ENCODE peak calls at places on chromosomes 11 and 22, in seven cellular contexts. One of them, this sample, is unnamed.

GRCh38 chr11:123544631-123545375 is 109.6 kb downstream of the SCN3B start:
- DNase-seq in AML-193: no peak
- DNase-seq in hippocampal formation: peak; percentile 64
- DNase-seq in activated CD4-positive, CD25-positive, alpha-beta regulatory T cell: no peak
- DNase-seq in stimulated activated CD8-positive, alpha-beta memory T cell treated with anti-CD3 and anti-CD28 coated beads, Interleukin-12 subunit alpha, Interleukin-12 subunit beta, amount 100 ng/mL, for 1 hour: no peak
- DNase-seq in lung microvascular endothelial cell: no peak
- DNase-seq in NCI-H1092: peak; percentile 18
- DNase-seq in this sample: no peak

GRCh38 chr11:11611381-11611780 is 10.4 kb downstream of the GALNT18 start:
- DNase-seq in lung microvascular endothelial cell: peak; percentile 32
- DNase-seq in AML-193: no peak
- DNase-seq in NCI-H1092: no peak
- DNase-seq in activated CD4-positive, CD25-positive, alpha-beta regulatory T cell: no peak
- DNase-seq in stimulated activated CD8-positive, alpha-beta memory T cell treated with anti-CD3 and anti-CD28 coated beads, Interleukin-12 subunit alpha, Interleukin-12 subunit beta, amount 100 ng/mL, for 1 hour: no peak
- DNase-seq in hippocampal formation: no peak
- DNase-seq in this sample: no peak

GRCh38 chr11:72250661-72251465 is 6.9 kb upstream of the PHOX2A start:
- DNase-seq in stimulated activated CD8-positive, alpha-beta memory T cell treated with anti-CD3 and anti-CD28 coated beads, Interleukin-12 subunit alpha, Interleukin-12 subunit beta, amount 100 ng/mL, for 1 hour: no peak
- DNase-seq in hippocampal formation: no peak
- DNase-seq in lung microvascular endothelial cell: no peak
- DNase-seq in activated CD4-positive, CD25-positive, alpha-beta regulatory T cell: no peak
- DNase-seq in NCI-H1092: no peak
- DNase-seq in AML-193: no peak
- DNase-seq in this sample: no peak

GRCh38 chr22:36086170-36086490 is 57.5 kb upstream of the RBFOX2 start:
- DNase-seq in stimulated activated CD8-positive, alpha-beta memory T cell treated with anti-CD3 and anti-CD28 coated beads, Interleukin-12 subunit alpha, Interleukin-12 subunit beta, amount 100 ng/mL, for 1 hour: no peak
- DNase-seq in AML-193: no peak
- DNase-seq in NCI-H1092: no peak
- DNase-seq in hippocampal formation: no peak
- DNase-seq in activated CD4-positive, CD25-positive, alpha-beta regulatory T cell: no peak
- DNase-seq in lung microvascular endothelial cell: no peak
- DNase-seq in this sample: no peak

GRCh38 chr11:8768625-8769333 is 86.2 kb downstream of the RPL27A start:
- DNase-seq in activated CD4-positive, CD25-positive, alpha-beta regulatory T cell: no peak
- DNase-seq in NCI-H1092: no peak
- DNase-seq in lung microvascular endothelial cell: peak; percentile 50
- DNase-seq in AML-193: no peak
- DNase-seq in stimulated activated CD8-positive, alpha-beta memory T cell treated with anti-CD3 and anti-CD28 coated beads, Interleukin-12 subunit alpha, Interleukin-12 subunit beta, amount 100 ng/mL, for 1 hour: no peak
- DNase-seq in hippocampal formation: no peak
- DNase-seq in this sample: no peak

GRCh38 chr11:100835854-100836253 is 148.8 kb downstream of the ARHGAP42 start:
- DNase-seq in NCI-H1092: no peak
- DNase-seq in lung microvascular endothelial cell: no peak
- DNase-seq in stimulated activated CD8-positive, alpha-beta memory T cell treated with anti-CD3 and anti-CD28 coated beads, Interleukin-12 subunit alpha, Interleukin-12 subunit beta, amount 100 ng/mL, for 1 hour: no peak
- DNase-seq in AML-193: no peak
- DNase-seq in hippocampal formation: no peak
- DNase-seq in activated CD4-positive, CD25-positive, alpha-beta regulatory T cell: no peak
- DNase-seq in this sample: no peak

GRCh38 chr11:73271936-73272679 is at the start of gene P2RY6:
- DNase-seq in activated CD4-positive, CD25-positive, alpha-beta regulatory T cell: no peak
- DNase-seq in AML-193: peak; percentile 81
- DNase-seq in NCI-H1092: no peak
- DNase-seq in lung microvascular endothelial cell: no peak
- DNase-seq in hippocampal formation: no peak
- DNase-seq in stimulated activated CD8-positive, alpha-beta memory T cell treated with anti-CD3 and anti-CD28 coated beads, Interleukin-12 subunit alpha, Interleukin-12 subunit beta, amount 100 ng/mL, for 1 hour: no peak
- DNase-seq in this sample: no peak

GRCh38 chr11:44596541-44597276 is 31.2 kb downstream of the CD82 start:
- DNase-seq in NCI-H1092: no peak
- DNase-seq in AML-193: no peak
- DNase-seq in stimulated activated CD8-positive, alpha-beta memory T cell treated with anti-CD3 and anti-CD28 coated beads, Interleukin-12 subunit alpha, Interleukin-12 subunit beta, amount 100 ng/mL, for 1 hour: peak; percentile 51
- DNase-seq in activated CD4-positive, CD25-positive, alpha-beta regulatory T cell: no peak
- DNase-seq in lung microvascular endothelial cell: no peak
- DNase-seq in hippocampal formation: no peak
- DNase-seq in this sample: no peak

GRCh38 chr11:108122166-108122628 is 830 bp downstream of the ACAT1 start:
- DNase-seq in activated CD4-positive, CD25-positive, alpha-beta regulatory T cell: no peak
- DNase-seq in stimulated activated CD8-positive, alpha-beta memory T cell treated with anti-CD3 and anti-CD28 coated beads, Interleukin-12 subunit alpha, Interleukin-12 subunit beta, amount 100 ng/mL, for 1 hour: no peak
- DNase-seq in AML-193: no peak
- DNase-seq in hippocampal formation: no peak
- DNase-seq in lung microvascular endothelial cell: peak; percentile 48
- DNase-seq in NCI-H1092: peak; percentile 40
- DNase-seq in this sample: no peak

GRCh38 chr11:108199446-108200321 is 22.8 kb downstream of the NPAT start:
- DNase-seq in NCI-H1092: no peak
- DNase-seq in hippocampal formation: no peak
- DNase-seq in lung microvascular endothelial cell: no peak
- DNase-seq in activated CD4-positive, CD25-positive, alpha-beta regulatory T cell: no peak
- DNase-seq in AML-193: peak; percentile 86
- DNase-seq in stimulated activated CD8-positive, alpha-beta memory T cell treated with anti-CD3 and anti-CD28 coated beads, Interleukin-12 subunit alpha, Interleukin-12 subunit beta, amount 100 ng/mL, for 1 hour: no peak
- DNase-seq in this sample: no peak

This sample was measured in substantia nigra.